ENCODE peak calls at places on chromosomes 6 and 20, in four cellular contexts. A is H1, T is GM12878, E is HepG2. C is an unnamed sample.

GRCh38 chr20:9514461-9515210 is at the start of gene LAMP5:
- DNase-seq in A (no peak), T (no peak), E (no peak), C (no peak)

GRCh38 chr6:149060300-149060984 is 257.1 kb upstream of the TAB2 start:
- DNase-seq in A (no peak), T (peak), E (peak), C (no peak)

GRCh38 chr20:6265204-6265904 is 142.5 kb upstream of the FERMT1 start:
- DNase-seq in A (no peak), T (no peak), E (peak), C (no peak)

GRCh38 chr20:346640-347316 is at the start of gene NRSN2:
- DNase-seq in A (no peak), T (no peak), E (peak), C (peak)

GRCh38 chr6:52243282-52243893 is 912 bp downstream of the IL17F start:
- DNase-seq in A (no peak), T (no peak), E (no peak), C (no peak)

GRCh38 chr6:120431841-120432240 is 902.4 kb downstream of the TBC1D32 start:
- DNase-seq in A (no peak), T (no peak), E (no peak), C (no peak)

GRCh38 chr6:13431861-13432465 is 55.4 kb downstream of the GFOD1 start:
- DNase-seq in A (no peak), T (peak), E (peak), C (no peak)

GRCh38 chr20:51481311-51481997 is 61.1 kb downstream of the NFATC2 start:
- DNase-seq in A (no peak), T (no peak), E (no peak), C (no peak)

GRCh38 chr6:30880563-30881252 is 3.6 kb upstream of the DDR1 start:
- DNase-seq in A (no peak), T (no peak), E (no peak), C (no peak)

DNA sequence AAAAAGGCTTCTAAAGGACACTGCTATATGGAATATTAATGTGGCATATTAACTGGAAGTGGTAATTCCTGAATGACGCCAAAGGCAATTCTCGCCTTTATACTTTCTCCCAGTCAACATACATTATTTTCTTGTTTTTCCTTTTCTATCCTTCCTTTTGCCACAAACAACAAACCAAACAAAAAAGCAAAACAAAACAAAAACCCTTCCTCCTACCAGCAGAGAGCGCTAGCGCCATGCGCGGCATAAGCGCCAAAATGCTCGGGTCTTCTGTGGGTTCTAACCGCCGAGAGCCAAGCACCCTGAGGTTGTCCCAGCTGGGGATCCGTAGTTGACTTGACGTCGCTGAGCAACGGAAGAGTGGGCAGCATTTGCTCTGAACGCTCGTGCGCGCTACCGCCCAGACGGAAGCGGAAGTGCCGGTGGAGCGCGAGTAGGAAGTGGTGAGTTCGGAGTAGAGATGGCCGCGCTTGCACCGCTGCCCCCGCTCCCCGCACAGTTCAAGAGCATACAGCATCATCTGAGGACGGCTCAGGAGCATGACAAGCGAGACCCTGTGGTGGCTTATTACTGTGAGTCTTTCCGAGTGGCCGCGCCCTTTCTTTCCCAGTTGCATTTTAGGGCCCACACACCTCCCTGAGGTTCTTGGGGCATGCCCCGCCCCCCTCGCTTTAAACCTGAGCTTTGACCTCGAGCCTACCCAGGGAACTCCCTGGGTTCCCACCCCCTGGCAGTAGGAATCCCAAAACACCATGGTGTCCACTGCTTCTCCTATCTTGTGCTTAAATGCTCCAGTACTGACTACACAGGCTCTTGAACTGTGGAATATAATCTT is at the start of the genes NMBR and VTA1:
- DNase-seq in A (peak), T (peak), E (peak), C (peak)
- TF ChIP-seq POLR2A in A (no peak), T (peak), E (peak), C (peak)

GRCh38 chr6:165806126-165806810 is 143.2 kb upstream of the PDE10A start:
- DNase-seq in A (no peak), T (no peak), E (no peak), C (no peak)

GRCh38 chr6:165805604-165806003 is 142.6 kb upstream of the PDE10A start:
- DNase-seq in A (no peak), T (no peak), E (no peak), C (no peak)

GRCh38 chr6:165807249-165807951 is 144.4 kb upstream of the PDE10A start:
- DNase-seq in A (no peak), T (no peak), E (no peak), C (no peak)

GRCh38 chr6:165805067-165805525 is 142.1 kb upstream of the PDE10A start:
- DNase-seq in A (no peak), T (no peak), E (no peak), C (no peak)

GRCh38 chr6:165804331-165805066 is 141.5 kb upstream of the PDE10A start:
- DNase-seq in A (no peak), T (no peak), E (no peak), C (no peak)
- TF ChIP-seq TAF1 in A (no peak), T (no peak), E (no peak), C (no peak)

GRCh38 chr6:2765166-2765895 is at the start of gene WRNIP1:
- DNase-seq in A (peak), T (peak), E (peak), C (peak)

GRCh38 chr6:2766767-2767314 is 1.6 kb downstream of the WRNIP1 start:
- DNase-seq in A (no peak), T (no peak), E (no peak), C (no peak)

GRCh38 chr6:2767327-2767985 is 2.3 kb downstream of the WRNIP1 start:
- DNase-seq in A (no peak), T (no peak), E (no peak), C (no peak)

GRCh38 chr6:2764610-2765165 is 505 bp upstream of the WRNIP1 start:
- DNase-seq in A (no peak), T (no peak), E (peak), C (peak)

DNA sequence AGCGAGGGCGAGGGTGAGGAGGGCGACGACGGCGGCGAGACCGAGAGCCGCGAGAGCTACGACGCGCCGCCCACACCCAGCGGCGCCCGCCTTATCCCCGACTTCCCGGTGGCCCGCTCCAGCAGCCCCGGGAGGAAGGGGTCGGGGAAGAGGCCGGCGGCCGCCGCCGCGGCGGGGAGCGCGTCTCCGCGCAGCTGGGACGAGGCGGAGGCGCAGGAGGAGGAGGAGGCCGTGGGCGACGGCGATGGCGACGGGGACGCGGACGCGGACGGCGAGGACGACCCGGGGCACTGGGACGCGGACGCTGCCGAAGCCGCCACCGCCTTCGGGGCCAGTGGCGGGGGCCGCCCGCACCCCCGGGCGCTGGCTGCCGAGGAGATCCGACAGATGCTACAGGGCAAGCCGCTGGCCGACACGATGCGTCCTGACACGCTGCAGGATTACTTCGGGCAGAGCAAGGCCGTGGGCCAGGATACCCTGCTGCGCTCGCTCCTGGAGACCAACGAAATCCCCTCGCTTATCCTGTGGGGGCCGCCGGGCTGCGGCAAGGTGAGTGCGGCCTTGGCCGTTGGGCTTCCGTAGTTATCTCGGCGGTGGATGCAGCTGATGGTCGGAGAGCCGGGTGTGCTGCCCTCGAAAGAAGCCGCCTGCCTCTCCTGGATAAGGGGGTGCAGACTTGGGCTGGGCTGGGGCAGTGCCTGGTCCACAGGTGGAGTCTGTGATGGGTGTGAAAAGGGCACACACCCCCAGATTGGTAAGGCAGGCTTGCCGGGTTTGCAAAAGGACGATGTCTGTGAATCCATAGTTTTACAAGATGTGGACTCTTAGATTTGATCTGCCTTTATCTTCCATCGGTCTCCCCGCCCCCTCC is 938 bp downstream of the WRNIP1 start:
- DNase-seq in A (no peak), T (no peak), E (no peak), C (peak)
- TF ChIP-seq POLR2A in A (no peak), T (peak), E (no peak), C (no peak)

GRCh38 chr6:47084530-47084929 is 42.4 kb upstream of the ADGRF1 start:
- DNase-seq in A (no peak), T (no peak), E (no peak), C (no peak)
- TF ChIP-seq TAF1 in A (no peak), T (no peak), E (no peak), C (no peak)

GRCh38 chr6:21996425-21997207 is 300.2 kb downstream of the PRL start:
- DNase-seq in A (no peak), T (no peak), E (no peak), C (no peak)

GRCh38 chr6:21995318-21995717 is 301.5 kb downstream of the PRL start:
- DNase-seq in A (no peak), T (no peak), E (no peak), C (no peak)

GRCh38 chr6:21999012-21999528 is 297.8 kb downstream of the PRL start:
- DNase-seq in A (no peak), T (no peak), E (no peak), C (no peak)

GRCh38 chr6:21998539-21998938 is 298.3 kb downstream of the PRL start:
- DNase-seq in A (no peak), T (no peak), E (no peak), C (no peak)

GRCh38 chr6:21997414-21998037 is 299.3 kb downstream of the PRL start:
- DNase-seq in A (no peak), T (no peak), E (no peak), C (no peak)
- TF ChIP-seq POLR2A in A (no peak), T (no peak), E (no peak), C (no peak)

GRCh38 chr6:158286413-158286812 is 25.9 kb upstream of the TULP4 start:
- DNase-seq in A (no peak), T (no peak), E (no peak), C (no peak)

GRCh38 chr6:158285321-158285960 is 26.8 kb upstream of the TULP4 start:
- DNase-seq in A (no peak), T (no peak), E (no peak), C (no peak)

GRCh38 chr6:158284340-158285210 is 27.7 kb upstream of the TULP4 start:
- DNase-seq in A (no peak), T (no peak), E (no peak), C (no peak)

GRCh38 chr6:158290040-158290439 is 22.2 kb upstream of the TULP4 start:
- DNase-seq in A (no peak), T (peak), E (no peak), C (no peak)

DNA sequence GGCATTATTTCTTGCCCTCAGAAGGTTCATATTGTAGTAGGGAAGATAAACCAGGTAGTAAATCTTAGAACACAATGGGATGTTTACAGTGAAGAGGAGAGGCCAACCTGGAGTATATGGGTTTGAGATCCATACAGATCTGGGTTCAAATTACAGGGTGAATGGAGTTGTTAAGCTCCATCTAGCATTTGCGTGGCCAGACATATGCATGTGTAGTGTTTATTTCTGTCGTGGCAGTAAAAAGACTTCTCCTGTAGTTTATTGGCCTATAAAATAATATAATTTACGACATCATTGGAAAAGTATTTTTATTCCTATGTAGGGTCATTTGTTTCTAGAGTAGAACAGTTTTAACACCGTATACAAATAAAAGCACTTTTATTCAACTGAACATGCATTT is 25.2 kb upstream of the TULP4 start:
- DNase-seq in A (no peak), T (no peak), E (no peak), C (no peak)
- TF ChIP-seq TAF1 in A (no peak), T (no peak), E (no peak), C (no peak)

GRCh38 chr6:166382933-166383816 is at the start of gene MPC1:
- DNase-seq in A (peak), T (peak), E (peak), C (peak)
- TF ChIP-seq POLR2A in A (peak), T (peak), E (no peak), C (no peak)

DNA sequence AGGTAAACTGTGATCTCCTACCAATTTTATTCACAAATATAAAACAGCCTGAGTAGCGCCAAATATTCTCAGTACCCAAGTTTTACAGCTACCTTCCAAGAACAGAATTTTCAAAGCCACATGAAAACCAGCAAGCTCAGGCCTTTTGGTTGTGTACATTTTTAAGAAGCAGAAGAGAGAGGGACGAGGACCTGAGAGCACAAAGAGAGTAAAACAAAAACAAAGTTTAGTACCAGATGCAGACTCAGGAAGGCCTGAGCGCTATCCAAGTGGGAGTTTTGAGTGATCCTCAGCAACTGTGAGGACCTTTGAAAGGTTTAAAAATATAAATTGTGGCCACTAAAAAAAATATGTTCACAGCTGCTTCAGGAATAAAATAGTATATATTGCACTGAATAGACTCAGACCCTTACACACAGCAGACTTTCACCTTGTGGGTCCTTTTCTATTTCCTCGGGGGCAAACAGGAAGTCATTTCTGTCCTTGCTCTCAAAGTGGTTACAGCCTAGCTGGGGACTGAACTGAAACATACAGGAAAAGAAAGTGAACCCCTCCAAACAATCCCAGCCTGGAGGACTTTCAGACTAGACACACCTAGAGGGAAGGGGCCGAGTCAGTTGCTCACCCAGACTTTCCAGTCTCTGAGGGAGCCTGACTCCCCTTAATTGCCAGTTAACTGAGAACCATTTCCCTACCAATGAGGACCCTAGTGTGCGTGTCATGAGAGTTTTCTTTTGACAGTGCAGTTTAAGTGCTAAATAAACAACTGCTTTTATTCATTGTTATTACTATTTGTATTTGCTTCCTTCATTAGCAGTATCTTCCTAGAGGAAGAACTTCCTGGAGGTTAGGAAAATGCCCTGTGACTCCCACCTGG is 48.5 kb upstream of the NT5E start:
- DNase-seq in A (no peak), T (no peak), E (no peak), C (no peak)
- TF ChIP-seq TAF1 in A (no peak), T (no peak), E (no peak), C (no peak)